ENCODE peak calls at places on chromosomes 13 and 19, in five cellular contexts. N is ELF-1, U is NCI-H2171 treated with DMSO at 0.1 percent for 48 hours, F is mesothelial cell of epicardium, M is fibroblast of the aortic adventitia. A is an unnamed sample.

GRCh38 chr13:112210401-112210800 is 143.5 kb downstream of the SOX1 start:
- DNase-seq in M (no peak), U (no peak), N (peak), F (no peak), A (no peak)

GRCh38 chr13:92843549-92843948 is 383.1 kb upstream of the GPC6 start:
- DNase-seq in U (peak), M (peak), F (no peak), N (no peak), A (no peak)

GRCh38 chr13:112712451-112712881 is 22.6 kb downstream of the ATP11A start:
- DNase-seq in U (no peak), N (no peak), M (no peak), F (no peak), A (no peak)

GRCh38 chr13:23378009-23378632 is 55.4 kb downstream of the SACS start:
- DNase-seq in M (peak), F (no peak), U (no peak), N (no peak), A (no peak)

GRCh38 chr13:108496364-108497215 is 132.8 kb upstream of the MYO16 start:
- DNase-seq in F (no peak), M (no peak), U (no peak), N (peak), A (no peak)

GRCh38 chr19:35518313-35518712 is 4.9 kb upstream of the DMKN start:
- DNase-seq in F (no peak), M (peak), N (no peak), U (no peak), A (no peak)

GRCh38 chr13:25286308-25286968 is 850 bp downstream of the MTMR6 start:
- DNase-seq in U (peak), N (peak), F (no peak), M (peak), A (peak)

GRCh38 chr13:110629735-110630134 is 14.4 kb downstream of the NAXD start:
- DNase-seq in M (no peak), N (no peak), F (no peak), U (no peak), A (no peak)

GRCh38 chr13:30276178-30276577 is 31.2 kb downstream of the KATNAL1 start:
- DNase-seq in M (no peak), F (no peak), U (no peak), N (no peak), A (no peak)

GRCh38 chr19:4803736-4804695 is 12.5 kb downstream of the FEM1A start:
- DNase-seq in M (peak), U (peak), N (peak), F (peak), A (peak)

GRCh38 chr13:44929691-44930090 is 59.6 kb downstream of the NUFIP1 start:
- DNase-seq in F (no peak), M (no peak), N (no peak), U (no peak), A (no peak)

GRCh38 chr19:38213911-38214625 is 10.0 kb downstream of the DPF1 start:
- DNase-seq in F (no peak), M (peak), U (no peak), N (no peak), A (peak)

GRCh38 chr19:43372462-43372861 is 19.0 kb downstream of the CD177 start:
- DNase-seq in N (no peak), M (no peak), F (no peak), U (no peak), A (no peak)

GRCh38 chr13:105627270-105627669 is 908.2 kb downstream of the EFNB2 start:
- DNase-seq in N (no peak), M (no peak), F (no peak), U (no peak), A (no peak)

GRCh38 chr19:5586300-5587070 is 18.7 kb upstream of the TINCR start:
- DNase-seq in U (no peak), N (no peak), F (no peak), M (no peak), A (no peak)

GRCh38 chr19:11019262-11019661 is 58.4 kb downstream of the SMARCA4 start:
- DNase-seq in F (no peak), U (no peak), M (no peak), N (no peak), A (no peak)

GRCh38 chr13:113882266-113882627 is 18.4 kb upstream of the GAS6 start:
- DNase-seq in F (no peak), N (peak), M (peak), U (no peak), A (peak)

GRCh38 chr19:11179716-11180297 is 17.5 kb downstream of the KANK2 start:
- DNase-seq in F (no peak), M (no peak), N (no peak), U (no peak), A (no peak)

GRCh38 chr19:55383789-55384575 is at the start of gene TMEM238:
- DNase-seq in N (peak), U (peak), F (peak), M (peak), A (no peak)

GRCh38 chr19:40335855-40336700 is 12.1 kb downstream of the C19orf47 start:
- DNase-seq in U (no peak), M (no peak), N (no peak), F (no peak), A (no peak)

GRCh38 chr13:41533266-41533665 is 75.9 kb downstream of the RGCC start:
- DNase-seq in M (no peak), N (no peak), U (no peak), F (no peak), A (no peak)

GRCh38 chr13:43054803-43055802 is 31.7 kb downstream of the DNAJC15 start:
- DNase-seq in F (peak), M (peak), N (peak), U (peak), A (no peak)

GRCh38 chr19:17183858-17184271 is 31.3 kb upstream of the USE1 start:
- DNase-seq in M (no peak), N (no peak), F (no peak), U (no peak), A (no peak)

GRCh38 chr13:49858183-49858856 is 65.8 kb upstream of the KPNA3 start:
- DNase-seq in M (peak), U (no peak), F (no peak), N (peak), A (no peak)

GRCh38 chr13:38415233-38415632 is 65.6 kb downstream of the UFM1 start:
- DNase-seq in F (no peak), U (no peak), N (no peak), M (no peak), A (no peak)

GRCh38 chr19:46823049-46823448 is 27.6 kb downstream of the AP2S1 start:
- DNase-seq in M (no peak), F (no peak), U (no peak), N (no peak), A (no peak)

GRCh38 chr13:40801255-40802217 is 12.1 kb downstream of the SLC25A15 start:
- DNase-seq in N (no peak), M (no peak), U (no peak), F (no peak), A (no peak)